ENCODE peak calls at places on chromosomes 16 and 17, in six cellular contexts. O, G, R, B, N and S are unnamed samples.

GRCh38 chr16:89256651-89257254 is 39.2 kb downstream of the ZNF778 start:
- DNase-seq in N (peak), G (peak), R (no peak), O (peak), B (peak), S (peak)

GRCh38 chr17:69179227-69179952 is 37.7 kb upstream of the ABCA6 start:
- DNase-seq in B (no peak), O (no peak), N (no peak), G (no peak), R (no peak), S (no peak)

GRCh38 chr17:46868689-46869187 is 17.4 kb downstream of the WNT9B start:
- DNase-seq in R (no peak), G (no peak), N (no peak), O (no peak), B (no peak), S (no peak)

GRCh38 chr17:74981979-74982662 is 5.3 kb upstream of the CDR2L start:
- DNase-seq in O (peak), G (peak), N (peak), B (peak), R (peak), S (no peak)

GRCh38 chr16:62036101-62036806 is at the start of gene CDH8:
- DNase-seq in G (peak), O (no peak), N (no peak), B (no peak), R (peak), S (no peak)

GRCh38 chr16:65061935-65062334 is 59.9 kb downstream of the CDH11 start:
- DNase-seq in O (no peak), R (no peak), B (no peak), G (no peak), N (no peak), S (no peak)

GRCh38 chr17:57669671-57670529 is 75.2 kb downstream of the CCDC182 start:
- DNase-seq in N (no peak), B (no peak), O (no peak), G (no peak), R (no peak), S (no peak)

GRCh38 chr17:19672009-19672837 is 23.7 kb downstream of the ALDH3A2 start:
- DNase-seq in R (no peak), G (no peak), O (no peak), N (no peak), B (no peak), S (no peak)

GRCh38 chr16:88523381-88524159 is 46.6 kb upstream of the ZC3H18 start:
- DNase-seq in B (no peak), R (no peak), O (no peak), N (no peak), G (peak), S (no peak)

GRCh38 chr17:35138218-35138617 is 3.9 kb downstream of the NLE1 start:
- DNase-seq in G (no peak), N (no peak), O (no peak), R (no peak), B (no peak), S (no peak)

GRCh38 chr16:74877706-74878105 is 103.1 kb upstream of the FA2H start:
- DNase-seq in N (no peak), G (no peak), R (no peak), O (no peak), B (no peak), S (no peak)

GRCh38 chr17:54180919-54181318 is 358.2 kb downstream of the KIF2B start:
- DNase-seq in R (no peak), G (no peak), O (no peak), N (no peak), B (no peak), S (no peak)

GRCh38 chr16:64165368-64165767 is 956.5 kb downstream of the CDH11 start:
- DNase-seq in O (no peak), B (no peak), G (no peak), R (no peak), N (no peak), S (no peak)

GRCh38 chr17:65055280-65055707 is 1.2 kb downstream of the GNA13 start:
- DNase-seq in O (no peak), R (no peak), G (no peak), N (no peak), B (peak), S (no peak)

GRCh38 chr16:70588565-70588964 is 57.8 kb upstream of the IL34 start:
- DNase-seq in R (no peak), G (no peak), O (no peak), B (no peak), N (no peak), S (no peak)

GRCh38 chr16:53457670-53458069 is 23.4 kb downstream of the RBL2 start:
- DNase-seq in O (no peak), G (no peak), R (no peak), N (peak), B (peak), S (no peak)

GRCh38 chr16:75238132-75238852 is 13.1 kb downstream of the BCAR1 start:
- DNase-seq in R (no peak), N (no peak), G (peak), B (no peak), O (peak), S (no peak)

GRCh38 chr17:44786551-44787081 is 27.8 kb downstream of the ADAM11 start:
- DNase-seq in N (no peak), B (no peak), R (no peak), O (peak), G (no peak), S (no peak)

GRCh38 chr17:71237903-71238538 is 882.8 kb upstream of the SOX9 start:
- DNase-seq in O (peak), R (no peak), N (no peak), B (no peak), G (no peak), S (no peak)

GRCh38 chr17:10073905-10074304 is 124.5 kb downstream of the GAS7 start:
- DNase-seq in R (no peak), N (no peak), O (no peak), B (no peak), G (no peak), S (no peak)

GRCh38 chr17:76617838-76618237 is 25.7 kb downstream of the ST6GALNAC1 start:
- DNase-seq in R (no peak), G (no peak), N (no peak), B (no peak), O (no peak), S (no peak)

GRCh38 chr17:63682981-63683380 is 16.9 kb downstream of the LIMD2 start:
- DNase-seq in B (no peak), G (no peak), R (no peak), N (no peak), O (no peak), S (no peak)